ENCODE peak calls at places on chromosomes 13 and 19, in nine cellular contexts. V is BE2C; R is HAP-1; U is fibroblast of pulmonary artery; H is epithelial cell of esophagus; N is dorsolateral prefrontal cortex; M is body of pancreas; C is activated naive CD4-positive, alpha-beta T cell treated with anti-CD3 and anti-CD28 coated beads, Interleukin-2, amount 10 ng/mL, durations not matched to agents 7 days and 5 days; G is SJSA1. J is an unnamed sample.

GRCh38 chr19:41552558-41552957 is 23.4 kb upstream of the CEACAM21 start:
- DNase-seq in V (no peak), R (no peak), U (no peak), H (no peak), N (no peak), M (no peak), C (peak), G (no peak), J (no peak)

GRCh38 chr19:31351212-31352193 is 2.3 kb upstream of the TSHZ3 start:
- DNase-seq in V (no peak), R (no peak), U (peak), H (peak), N (no peak), M (peak), C (no peak), G (peak), J (peak)

GRCh38 chr19:44846455-44847143 is 502 bp downstream of the NECTIN2 start:
- DNase-seq in V (no peak), R (peak), U (peak), H (peak), N (no peak), M (no peak), C (no peak), G (peak), J (no peak)

GRCh38 chr13:54150851-54151250 is 1122.2 kb downstream of the OLFM4 start:
- DNase-seq in V (no peak), R (no peak), U (no peak), H (no peak), N (no peak), M (no peak), C (no peak), G (no peak), J (no peak)

GRCh38 chr19:10503002-10503789 is at the start of gene KEAP1:
- DNase-seq in V (peak), R (peak), U (peak), H (peak), N (no peak), M (peak), C (peak), G (no peak), J (peak)

GRCh38 chr19:47735131-47735530 is 10.2 kb upstream of the NOP53 start:
- DNase-seq in V (no peak), R (no peak), U (no peak), H (no peak), N (no peak), M (no peak), C (no peak), G (no peak), J (no peak)

GRCh38 chr19:43532571-43532961 is 422 bp upstream of the ZNF575 start:
- DNase-seq in V (peak), R (no peak), U (no peak), H (no peak), N (peak), M (no peak), C (peak), G (no peak), J (no peak)

GRCh38 chr13:97574926-97575325 is 141.0 kb downstream of the RAP2A start:
- DNase-seq in V (peak), R (peak), U (peak), H (peak), N (no peak), M (peak), C (no peak), G (no peak), J (no peak)

GRCh38 chr13:57641071-57641470 is 9.5 kb downstream of the PCDH17 start:
- DNase-seq in V (no peak), R (no peak), U (no peak), H (no peak), N (no peak), M (no peak), C (no peak), G (no peak), J (no peak)

GRCh38 chr13:60329221-60329983 is 67.6 kb upstream of the TDRD3 start:
- DNase-seq in V (peak), R (peak), U (peak), H (peak), N (no peak), M (peak), C (peak), G (peak), J (no peak)

GRCh38 chr13:111577956-111578595 is 257.6 kb downstream of the TEX29 start:
- DNase-seq in V (no peak), R (no peak), U (no peak), H (no peak), N (no peak), M (no peak), C (no peak), G (no peak), J (no peak)

GRCh38 chr13:112356190-112356589 is 20.0 kb upstream of the SPACA7 start:
- DNase-seq in V (no peak), R (no peak), U (no peak), H (no peak), N (no peak), M (no peak), C (no peak), G (no peak), J (no peak)

GRCh38 chr13:47499358-47500150 is 501.5 kb downstream of the SUCLA2 start:
- DNase-seq in V (no peak), R (no peak), U (peak), H (peak), N (no peak), M (no peak), C (no peak), G (peak), J (no peak)

GRCh38 chr19:24069907-24070657 is 16.9 kb upstream of the ZNF254 start:
- DNase-seq in V (no peak), R (no peak), U (no peak), H (peak), N (no peak), M (no peak), C (no peak), G (no peak), J (no peak)

GRCh38 chr13:72062566-72062965 is 195.6 kb upstream of the DACH1 start:
- DNase-seq in V (no peak), R (peak), U (peak), H (peak), N (no peak), M (no peak), C (no peak), G (no peak), J (no peak)

GRCh38 chr19:38434549-38435051 is 1.1 kb downstream of the RYR1 start:
- DNase-seq in V (no peak), R (no peak), U (no peak), H (no peak), N (no peak), M (no peak), C (no peak), G (no peak), J (no peak)

GRCh38 chr19:52660981-52661380 is 22.8 kb upstream of the ZNF83 start:
- DNase-seq in V (no peak), R (no peak), U (no peak), H (no peak), N (no peak), M (no peak), C (no peak), G (peak), J (no peak)

GRCh38 chr19:12952488-12953455 is 4.3 kb downstream of the GADD45GIP1 start:
- DNase-seq in V (peak), R (no peak), U (peak), H (peak), N (peak), M (no peak), C (no peak), G (no peak), J (no peak)

GRCh38 chr13:77883328-77883727 is 35.3 kb downstream of the EDNRB start:
- DNase-seq in V (no peak), R (no peak), U (no peak), H (no peak), N (no peak), M (no peak), C (no peak), G (no peak), J (no peak)

GRCh38 chr13:34750078-34750703 is 191.9 kb upstream of the NBEA start:
- DNase-seq in V (peak), R (no peak), U (peak), H (no peak), N (peak), M (peak), C (no peak), G (no peak), J (no peak)

GRCh38 chr19:38717051-38717450 is 27.2 kb downstream of the CAPN12 start:
- DNase-seq in V (no peak), R (no peak), U (no peak), H (no peak), N (no peak), M (no peak), C (no peak), G (no peak), J (no peak)

GRCh38 chr13:25085125-25085742 is 10.7 kb upstream of the PABPC3 start:
- DNase-seq in V (peak), R (peak), U (peak), H (peak), N (peak), M (peak), C (peak), G (peak), J (peak)

GRCh38 chr13:87035538-87035937 is 635.6 kb upstream of the SLITRK5 start:
- DNase-seq in V (no peak), R (no peak), U (no peak), H (no peak), N (no peak), M (no peak), C (no peak), G (no peak), J (no peak)

GRCh38 chr13:39998166-39998565 is 342.7 kb downstream of the COG6 start:
- DNase-seq in V (no peak), R (no peak), U (no peak), H (no peak), N (no peak), M (no peak), C (peak), G (no peak), J (no peak)

GRCh38 chr13:23510979-23511735 is 59.1 kb upstream of the TNFRSF19 start:
- DNase-seq in V (peak), R (no peak), U (peak), H (peak), N (no peak), M (peak), C (no peak), G (no peak), J (peak)

GRCh38 chr13:99984463-99985242 is 3.1 kb downstream of the ZIC2 start:
- DNase-seq in V (no peak), R (no peak), U (no peak), H (no peak), N (no peak), M (no peak), C (no peak), G (no peak), J (peak)

GRCh38 chr19:35643255-35644205 is 2.0 kb downstream of the ETV2 start:
- DNase-seq in V (peak), R (peak), U (peak), H (peak), N (peak), M (peak), C (peak), G (peak), J (peak)

GRCh38 chr13:74667656-74668055 is 533.5 kb upstream of the KLF12 start:
- DNase-seq in V (no peak), R (no peak), U (no peak), H (peak), N (no peak), M (no peak), C (no peak), G (no peak), J (no peak)

GRCh38 chr19:40241809-40242384 is 15.4 kb upstream of the CCNP start:
- DNase-seq in V (no peak), R (no peak), U (peak), H (no peak), N (peak), M (peak), C (no peak), G (no peak), J (no peak)

GRCh38 chr19:12995596-12996541 is 594 bp downstream of the NFIX start:
- DNase-seq in V (no peak), R (no peak), U (peak), H (no peak), N (no peak), M (no peak), C (peak), G (peak), J (no peak)

J was measured in A549.